ENCODE peak calls at places on chromosomes 2 and 18, in nine cellular contexts. S, J, N, I, Y, P, R, W and K are unnamed samples.
A peak's percentile ranks its signal among the peaks of the same experiment; 100 is the strongest.

GRCh38 chr18:76454429-76454828 is 40.6 kb downstream of the ZNF516 start:
- DNase-seq in R (no peak), Y (no peak), S (no peak), I (no peak), J (no peak), N (no peak), W (no peak), P (no peak), K (no peak)

GRCh38 chr2:221753401-221753800 is 181.3 kb upstream of the EPHA4 start:
- DNase-seq in S (no peak), P (no peak), J (no peak), I (no peak), W (no peak), Y (no peak), R (no peak), N (no peak), K (no peak)

GRCh38 chr18:3246636-3247242 is 862 bp upstream of the MYL12A start:
- DNase-seq in S (no peak), P (no peak), Y (no peak), I (no peak), R (peak; percentile 38), W (peak; percentile 74), J (peak; percentile 89), N (no peak), K (no peak)

GRCh38 chr2:161041356-161041755 is 118.9 kb upstream of the TANK start:
- DNase-seq in W (no peak), I (no peak), J (no peak), R (no peak), P (no peak), Y (no peak), S (no peak), N (peak; percentile 43), K (no peak)

GRCh38 chr2:58195668-58196067 is 45.5 kb downstream of the FANCL start:
- DNase-seq in N (no peak), P (no peak), W (no peak), Y (no peak), R (no peak), I (no peak), S (no peak), J (no peak), K (no peak)

GRCh38 chr2:203280428-203281064 is 41.7 kb downstream of the CYP20A1 start:
- DNase-seq in J (no peak), P (no peak), W (no peak), R (no peak), S (peak; percentile 22), Y (no peak), N (peak; percentile 96), I (no peak), K (no peak)

GRCh38 chr2:176443941-176444340 is 174.7 kb downstream of the MTX2 start:
- DNase-seq in W (no peak), P (no peak), R (no peak), I (no peak), Y (no peak), J (no peak), S (no peak), N (no peak), K (no peak)

GRCh38 chr2:14752294-14752693 is 119.8 kb downstream of the LRATD1 start:
- DNase-seq in P (no peak), I (no peak), S (no peak), W (no peak), N (no peak), J (no peak), R (no peak), Y (no peak), K (no peak)

GRCh38 chr2:10028407-10028987 is 14.9 kb upstream of the KLF11 start:
- DNase-seq in Y (no peak), P (no peak), I (no peak), W (peak; percentile 63), J (peak; percentile 52), S (no peak), N (no peak), R (no peak), K (no peak)

GRCh38 chr2:10030311-10030736 is 13.0 kb upstream of the KLF11 start:
- DNase-seq in J (peak; percentile 82), Y (no peak), I (no peak), N (no peak), W (no peak), P (no peak), S (no peak), R (no peak), K (no peak)

GRCh38 chr2:10029875-10030223 is 13.5 kb upstream of the KLF11 start:
- DNase-seq in W (no peak), S (no peak), P (no peak), N (no peak), I (no peak), Y (no peak), R (no peak), J (no peak), K (no peak)

GRCh38 chr2:10027931-10028330 is 15.4 kb upstream of the KLF11 start:
- DNase-seq in S (no peak), Y (no peak), J (no peak), R (no peak), W (peak; percentile 63), N (no peak), I (no peak), P (no peak), K (no peak)

DNA sequence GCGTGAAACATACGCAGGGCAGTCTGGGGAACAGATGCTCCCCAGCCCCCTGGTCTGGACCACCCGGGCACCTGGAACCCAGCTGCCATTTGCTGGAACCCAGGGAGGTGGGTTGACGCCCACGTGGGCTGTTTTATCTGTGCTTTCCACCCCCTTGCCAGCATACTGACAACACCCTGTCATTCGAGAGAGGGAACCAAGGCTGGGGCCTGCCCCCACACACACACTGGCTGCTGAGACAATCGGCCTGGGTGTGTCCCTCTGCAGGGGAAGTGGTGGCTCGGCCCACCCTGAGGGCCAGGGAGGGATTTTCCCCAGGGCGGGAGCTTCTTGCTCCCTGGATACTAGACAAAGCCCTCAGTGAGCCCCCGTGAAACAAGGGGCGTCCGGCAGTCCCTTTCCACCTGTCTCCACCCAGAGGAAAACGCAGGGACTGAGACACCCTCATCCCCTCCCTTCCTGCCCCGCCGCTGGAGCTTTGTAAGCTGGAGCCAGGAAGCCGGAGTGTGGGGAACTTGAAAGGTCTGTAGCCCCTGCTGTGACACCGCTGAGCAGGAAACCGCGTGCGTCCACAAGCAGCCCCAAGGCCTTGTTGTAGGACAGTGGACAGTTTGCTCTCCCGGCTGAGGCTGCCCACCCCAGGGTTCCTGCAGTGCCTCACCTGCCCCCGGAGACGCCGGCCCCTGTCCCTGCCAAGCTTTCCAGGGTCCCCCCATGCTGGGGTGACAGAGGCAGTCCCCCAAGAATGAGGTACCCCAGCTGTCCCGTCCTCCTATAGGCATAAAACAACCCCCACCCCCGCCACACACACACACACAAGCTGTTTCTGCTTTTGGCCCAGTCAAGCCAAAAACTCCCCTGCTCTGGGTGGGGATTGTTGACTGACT is 14.1 kb upstream of the KLF11 start:
- DNase-seq in J (peak; percentile 94), R (peak; percentile 64), W (peak; percentile 82), P (no peak), N (peak; percentile 19), Y (no peak), S (no peak), I (no peak), K (no peak)
- TF ChIP-seq POLR2A in J (peak; percentile 86), R (peak; percentile 28), W (no peak), P (no peak), N (no peak), Y (no peak), S (no peak), I (no peak), K (no peak)

DNA sequence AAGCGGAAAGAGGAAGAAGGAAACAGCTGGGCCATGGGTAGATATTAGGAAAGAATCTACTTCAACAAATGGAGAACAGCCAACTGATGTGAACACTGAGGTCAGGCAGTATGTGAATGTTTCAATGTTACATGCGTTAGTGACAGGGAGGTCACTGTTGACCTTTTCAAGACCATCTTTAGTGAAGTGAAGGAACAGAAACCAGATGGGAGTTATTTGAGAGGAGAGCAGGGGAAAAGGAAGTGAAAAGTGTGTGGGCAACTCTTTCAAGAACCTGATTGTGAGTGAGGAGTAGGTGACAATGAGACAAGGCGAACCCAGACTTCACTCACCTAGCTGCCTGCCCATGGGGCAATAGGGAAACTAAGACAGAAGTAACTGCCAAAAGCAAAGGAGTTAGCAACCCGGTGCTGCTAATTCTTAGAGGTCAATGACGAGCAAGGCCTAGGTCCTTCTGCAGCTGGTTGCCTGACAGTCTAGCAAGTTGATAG is 67.0 kb downstream of the SP3 start:
- DNase-seq in P (no peak), J (no peak), I (no peak), W (no peak), Y (no peak), N (no peak), S (no peak), R (no peak), K (no peak)
- TF ChIP-seq POLR2AphosphoS5 in P (no peak), J (peak; percentile 7), I (no peak), W (no peak), Y (no peak), N (no peak), S (no peak), R (no peak), K (no peak)

GRCh38 chr2:101152195-101153076 is 1.3 kb upstream of the TBC1D8 start:
- DNase-seq in R (peak; percentile 66), W (no peak), J (peak; percentile 56), S (peak; percentile 40), I (peak; percentile 48), N (peak; percentile 79), P (no peak), Y (no peak), K (peak; percentile 53)

GRCh38 chr2:101151141-101151858 is at the start of gene TBC1D8:
- DNase-seq in W (peak; percentile 95), N (peak; percentile 75), P (peak; percentile 85), I (peak; percentile 90), Y (no peak), R (peak; percentile 89), S (peak; percentile 49), J (peak; percentile 84), K (peak; percentile 79)

GRCh38 chr2:101151859-101152194 is 645 bp upstream of the TBC1D8 start:
- DNase-seq in R (peak; percentile 28), I (no peak), N (no peak), Y (no peak), J (no peak), S (no peak), P (no peak), W (no peak), K (peak; percentile 28)

GRCh38 chr2:101153811-101154210 is 2.6 kb upstream of the TBC1D8 start:
- DNase-seq in R (no peak), Y (no peak), P (no peak), J (no peak), I (no peak), N (no peak), S (no peak), W (no peak), K (no peak)

GRCh38 chr2:101153077-101153707 is 2.0 kb upstream of the TBC1D8 start:
- DNase-seq in R (no peak), P (no peak), J (no peak), N (no peak), I (no peak), Y (no peak), W (no peak), S (no peak), K (no peak)
- TF ChIP-seq CTCF in R (no peak), P (no peak), J (no peak), N (no peak), I (no peak), Y (no peak), W (no peak), S (no peak), K (no peak)

GRCh38 chr2:197146995-197147394 is 163.6 kb downstream of the ANKRD44 start:
- DNase-seq in R (no peak), S (no peak), W (no peak), Y (no peak), P (no peak), N (no peak), I (no peak), J (no peak), K (no peak)

GRCh38 chr2:197148401-197148800 is 162.2 kb downstream of the ANKRD44 start:
- DNase-seq in Y (no peak), R (no peak), J (no peak), I (no peak), S (no peak), W (no peak), N (no peak), P (no peak), K (no peak)

GRCh38 chr2:197147942-197148341 is 162.6 kb downstream of the ANKRD44 start:
- DNase-seq in I (no peak), J (no peak), Y (no peak), N (no peak), W (no peak), P (no peak), R (no peak), S (no peak), K (no peak)

GRCh38 chr2:197144183-197144582 is 166.4 kb downstream of the ANKRD44 start:
- DNase-seq in J (no peak), R (no peak), S (no peak), P (no peak), I (no peak), W (no peak), N (no peak), Y (no peak), K (no peak)

GRCh38 chr2:197145471-197146056 is 165.0 kb downstream of the ANKRD44 start:
- DNase-seq in J (no peak), I (no peak), N (no peak), Y (no peak), W (no peak), R (peak; percentile 20), P (no peak), S (no peak), K (no peak)
- TF ChIP-seq POLR2A in J (no peak), I (no peak), N (no peak), Y (no peak), W (no peak), R (no peak), P (no peak), S (no peak), K (no peak)